ENCODE peak calls at places on chromosomes 4 and X, in nine cellular contexts. G is T-helper 2 cell; B is CD4-positive, alpha-beta memory T cell; Z is activated CD8-positive, alpha-beta memory T cell treated with anti-CD3 and anti-CD28 coated beads for 1 hour; E is DMS153; V is immature natural killer cell; N is ovary; U is HCT116; P is D341Med. Q is an unnamed sample.

GRCh38 chrX:72048515-72049455 is 82.9 kb downstream of the RTL5 start:
- DNase-seq in U (no peak), Z (no peak), N (no peak), V (no peak), G (no peak), P (peak), E (no peak), B (no peak), Q (no peak)

GRCh38 chrX:129779747-129780146 is at the start of gene SASH3:
- DNase-seq in B (peak), U (no peak), G (peak), P (no peak), Z (peak), V (peak), E (no peak), N (no peak), Q (peak)

GRCh38 chrX:39726810-39727209 is 370.9 kb downstream of the BCOR start:
- DNase-seq in E (peak), Z (no peak), B (no peak), U (no peak), G (no peak), N (peak), P (peak), V (no peak), Q (no peak)

GRCh38 chr4:4721636-4722035 is 137.8 kb upstream of the MSX1 start:
- DNase-seq in E (no peak), Z (no peak), V (no peak), G (no peak), N (no peak), B (no peak), U (no peak), P (peak), Q (no peak)

GRCh38 chr4:41538887-41539498 is 1.0 kb downstream of the LIMCH1 start:
- DNase-seq in G (no peak), E (no peak), P (no peak), Z (no peak), V (no peak), U (no peak), B (no peak), N (peak), Q (no peak)

GRCh38 chr4:84849051-84849640 is 117.3 kb downstream of the WDFY3 start:
- DNase-seq in N (no peak), V (no peak), B (no peak), P (no peak), U (no peak), G (no peak), E (no peak), Z (no peak), Q (no peak)

GRCh38 chr4:90419124-90419711 is 292.0 kb downstream of the CCSER1 start:
- DNase-seq in U (peak), Z (no peak), E (peak), B (no peak), V (no peak), G (no peak), N (no peak), P (peak), Q (no peak)

GRCh38 chr4:15040916-15041463 is 38.7 kb downstream of the CPEB2 start:
- DNase-seq in V (no peak), G (no peak), B (no peak), Z (no peak), E (no peak), N (no peak), U (no peak), P (no peak), Q (no peak)

GRCh38 chr4:140061194-140061593 is 92.8 kb downstream of the MAML3 start:
- DNase-seq in P (no peak), E (no peak), Z (no peak), V (no peak), N (no peak), B (no peak), U (no peak), G (no peak), Q (no peak)

GRCh38 chr4:160326110-160326509 is 1223.2 kb downstream of the RAPGEF2 start:
- DNase-seq in U (no peak), Z (no peak), P (no peak), B (no peak), N (no peak), G (no peak), V (no peak), E (no peak), Q (no peak)

GRCh38 chr4:145440292-145441007 is 41.2 kb upstream of the SMAD1 start:
- DNase-seq in G (no peak), Z (no peak), B (no peak), N (no peak), U (no peak), V (no peak), P (no peak), E (no peak), Q (no peak)

GRCh38 chr4:26050671-26051070 is 136.7 kb downstream of the SMIM20 start:
- DNase-seq in N (no peak), P (no peak), B (no peak), G (no peak), V (no peak), U (no peak), E (no peak), Z (no peak), Q (no peak)

GRCh38 chrX:47643926-47644325 is 6.4 kb downstream of the ELK1 start:
- DNase-seq in Z (no peak), N (no peak), G (no peak), B (no peak), E (no peak), P (no peak), U (no peak), V (no peak), Q (no peak)

GRCh38 chr4:123343400-123344060 is 53.1 kb upstream of the SPRY1 start:
- DNase-seq in Z (no peak), U (no peak), P (no peak), V (no peak), N (no peak), G (no peak), B (no peak), E (no peak), Q (no peak)

GRCh38 chrX:155896512-155896911 is 15.4 kb downstream of the VAMP7 start:
- DNase-seq in U (no peak), Z (no peak), G (no peak), V (no peak), N (no peak), P (no peak), B (no peak), E (no peak), Q (no peak)

GRCh38 chrX:72107320-72107719 is 24.4 kb downstream of the RTL5 start:
- DNase-seq in P (no peak), N (no peak), B (peak), U (no peak), Z (no peak), V (no peak), G (peak), E (no peak), Q (no peak)

GRCh38 chr4:72376901-72377300 is 192.1 kb downstream of the ADAMTS3 start:
- DNase-seq in U (no peak), E (no peak), B (no peak), G (no peak), V (no peak), N (no peak), P (no peak), Z (no peak), Q (no peak)

Q was measured in esophagus squamous epithelium.